ENCODE peak calls at places on chromosomes 16 and 17, in seven cellular contexts. L is aorta, T is adipocyte, P is hepatocyte, U is Peyer's patch, W is sigmoid colon, K is mucosa of descending colon. G is an unnamed sample. For H3K9me3 and H3K36me3, the result is how much of the 10 kb centered on the place peaks cover.

GRCh38 chr17:39903158-39903884 is 15.1 kb downstream of the GSDMB start:
- DNase-seq in L (no peak), T (no peak), P (no peak), U (no peak), W (no peak), K (no peak), G (peak)

GRCh38 chr17:66353937-66354401 is 51.6 kb downstream of the PRKCA start:
- DNase-seq in L (no peak), T (peak), P (no peak), U (no peak), W (no peak), K (no peak), G (peak)

GRCh38 chr17:49387374-49388289 is 25.6 kb upstream of the ZNF652 start:
- DNase-seq in L (no peak), T (no peak), P (no peak), U (no peak), W (no peak), K (no peak), G (no peak)

GRCh38 chr17:83056583-83057396 is 22.6 kb upstream of the METRNL start:
- DNase-seq in L (peak), T (no peak), P (no peak), U (no peak), W (peak), K (peak), G (no peak)

GRCh38 chr17:14922421-14922820 is 342.7 kb downstream of the PMP22 start:
- DNase-seq in L (no peak), T (peak), P (no peak), U (no peak), W (no peak), K (no peak), G (no peak)

GRCh38 chr16:71610447-71610846 is 15.5 kb upstream of the MARVELD3 start:
- DNase-seq in L (no peak), T (no peak), P (no peak), U (no peak), W (no peak), K (no peak), G (no peak)

GRCh38 chr16:77881355-77882003 is 93.1 kb downstream of the VAT1L start:
- DNase-seq in L (no peak), T (no peak), P (no peak), U (no peak), W (no peak), K (no peak), G (no peak)

GRCh38 chr16:86035906-86036305 is 136.9 kb downstream of the IRF8 start:
- DNase-seq in L (no peak), T (no peak), P (no peak), U (peak), W (no peak), K (no peak), G (no peak)

GRCh38 chr17:35404360-35404759 is 27.9 kb downstream of the SLFN12 start:
- DNase-seq in L (no peak), T (no peak), P (peak), U (no peak), W (no peak), K (no peak), G (peak)

GRCh38 chr17:48544356-48545021 is 420 bp downstream of the HOXB2 start:
- DNase-seq in L (peak), T (no peak), P (peak), U (peak), W (peak), K (peak), G (no peak)

GRCh38 chr17:45143767-45144198 is 4.5 kb upstream of the HEXIM1 start:
- DNase-seq in L (peak), T (peak), P (peak), U (peak), W (peak), K (peak), G (peak)

GRCh38 chr17:42509916-42510315 is 26.1 kb upstream of the NAGLU start:
- DNase-seq in L (peak), T (no peak), P (no peak), U (no peak), W (peak), K (no peak), G (no peak)

GRCh38 chr17:73255671-73256181 is 6.0 kb downstream of the CPSF4L start:
- DNase-seq in L (peak), T (peak), P (peak), U (peak), W (no peak), K (no peak), G (peak)

GRCh38 chr16:57213462-57213861 is 27.3 kb downstream of the RSPRY1 start:
- DNase-seq in L (no peak), T (no peak), P (no peak), U (no peak), W (no peak), K (no peak), G (no peak)

GRCh38 chr16:35559911-35560636 is 2100.7 kb downstream of the TP53TG3F start:
- DNase-seq in L (no peak), T (no peak), P (no peak), U (no peak), W (no peak), K (no peak), G (no peak)
- H3K9me3 ChIP-seq in L (under half), T (under half), P (under half), U (under half), W (under half), K (half or more), G (under half)

GRCh38 chr17:16033729-16034349 is 34.2 kb downstream of the TTC19 start:
- DNase-seq in L (no peak), T (no peak), P (no peak), U (no peak), W (no peak), K (no peak), G (no peak)
- H3K36me3 ChIP-seq in L (under half), T (half or more), P (under half), U (half or more), W (half or more), K (under half), G (half or more)

DNA sequence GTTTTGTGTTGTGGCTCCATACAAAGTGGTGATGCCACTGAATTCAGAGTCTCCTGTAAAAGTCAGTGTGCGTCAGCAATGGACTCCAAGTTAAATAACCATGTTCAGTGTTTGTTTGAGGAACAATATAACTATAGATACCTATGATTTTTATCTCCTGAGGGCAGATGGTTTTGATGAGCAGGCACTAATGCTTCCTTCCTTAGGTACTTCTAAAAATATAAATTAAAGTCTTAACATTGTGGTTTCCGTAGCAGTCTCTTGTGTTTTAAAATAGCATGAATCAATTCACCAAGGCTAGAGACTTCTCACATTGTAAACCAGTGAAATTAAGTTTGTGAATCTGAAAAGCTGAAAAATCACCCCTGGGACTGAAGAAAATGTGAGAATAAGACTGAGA is 1503.0 kb downstream of the CDH11 start:
- DNase-seq in L (no peak), T (no peak), P (no peak), U (no peak), W (no peak), K (no peak), G (no peak)
- H3K4me3 ChIP-seq in L (no peak), T (no peak), P (no peak), U (no peak), W (no peak), K (no peak), G (no peak)

DNA sequence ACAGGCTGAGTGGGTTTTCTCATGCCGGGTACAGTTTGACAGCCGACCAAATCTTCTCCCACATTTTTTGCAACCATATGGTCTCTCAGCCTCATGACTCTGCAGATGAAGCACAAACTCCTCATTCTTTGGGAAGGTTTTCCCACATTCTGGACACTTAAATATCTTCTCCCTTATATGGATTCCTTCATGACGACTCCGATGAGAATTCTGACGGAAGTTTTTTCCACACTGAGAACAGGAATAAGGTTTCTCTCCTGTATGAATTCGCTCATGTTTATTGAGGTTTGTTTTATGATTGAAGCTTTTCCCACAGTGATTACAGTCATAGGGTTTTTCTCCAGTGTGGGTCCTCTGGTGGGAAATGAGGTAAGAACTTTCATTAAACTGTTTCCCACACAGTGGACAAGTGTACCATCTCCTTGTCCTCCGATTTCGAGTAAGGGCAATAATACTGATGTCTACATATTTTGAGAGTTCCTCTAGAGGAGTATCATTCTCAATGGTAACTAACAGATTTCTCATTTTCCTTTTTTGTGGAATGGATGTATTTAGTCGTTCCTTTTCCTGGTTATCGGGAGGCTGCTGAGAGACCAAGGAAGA is 10.9 kb downstream of the ZNF200 start:
- DNase-seq in L (no peak), T (peak), P (no peak), U (no peak), W (no peak), K (no peak), G (no peak)
- H3K9me3 ChIP-seq in L (under half), T (half or more), P (half or more), U (under half), W (half or more), K (half or more), G (under half)

DNA sequence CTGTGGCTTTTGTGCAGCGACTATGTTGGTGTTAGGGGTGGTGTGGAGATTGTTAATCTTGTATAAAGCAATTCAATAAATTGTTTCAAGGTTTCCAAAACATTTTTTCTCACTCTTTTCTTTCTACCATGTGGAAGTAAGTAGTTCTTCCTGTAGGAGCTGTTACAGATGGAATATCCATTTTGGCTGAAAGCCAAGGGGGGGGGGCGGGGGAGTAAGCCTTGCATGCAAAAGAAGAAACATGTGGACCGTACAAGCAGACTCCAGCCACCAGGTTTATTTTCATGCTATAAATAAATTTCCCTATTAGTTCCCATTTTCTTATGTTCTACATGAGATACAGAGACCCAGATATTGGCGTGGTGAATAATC is 35.0 kb downstream of the UBN1 start:
- DNase-seq in L (no peak), T (peak), P (peak), U (no peak), W (no peak), K (no peak), G (no peak)
- H3K36me3 ChIP-seq in L (under half), T (half or more), P (under half), U (half or more), W (half or more), K (under half), G (under half)

GRCh38 chr16:88580371-88580770 is 10.2 kb downstream of the ZC3H18 start:
- DNase-seq in L (no peak), T (no peak), P (no peak), U (no peak), W (no peak), K (no peak), G (no peak)

GRCh38 chr16:88581033-88581432 is 10.8 kb downstream of the ZC3H18 start:
- DNase-seq in L (no peak), T (no peak), P (no peak), U (no peak), W (no peak), K (no peak), G (no peak)

GRCh38 chr16:88577166-88577565 is 7.0 kb downstream of the ZC3H18 start:
- DNase-seq in L (no peak), T (no peak), P (no peak), U (no peak), W (no peak), K (no peak), G (no peak)

GRCh38 chr16:88576307-88576706 is 6.1 kb downstream of the ZC3H18 start:
- DNase-seq in L (no peak), T (no peak), P (no peak), U (no peak), W (no peak), K (no peak), G (no peak)

GRCh38 chr16:88578446-88579313 is 8.5 kb downstream of the ZC3H18 start:
- DNase-seq in L (no peak), T (no peak), P (no peak), U (no peak), W (no peak), K (no peak), G (no peak)
- H3K4me3 ChIP-seq in L (no peak), T (no peak), P (no peak), U (no peak), W (no peak), K (no peak), G (no peak)

GRCh38 chr16:15981382-15981781 is 32.0 kb downstream of the ABCC1 start:
- DNase-seq in L (no peak), T (no peak), P (no peak), U (no peak), W (no peak), K (no peak), G (no peak)
- H3K9me3 ChIP-seq in L (under half), T (under half), P (under half), U (under half), W (under half), K (under half), G (under half)

GRCh38 chr16:14608111-14608566 is 21.9 kb downstream of the PARN start:
- DNase-seq in L (no peak), T (no peak), P (no peak), U (no peak), W (no peak), K (no peak), G (no peak)

GRCh38 chr16:14611660-14612059 is 18.4 kb downstream of the PARN start:
- DNase-seq in L (no peak), T (no peak), P (no peak), U (no peak), W (no peak), K (no peak), G (no peak)

GRCh38 chr16:14606102-14606501 is 24.0 kb downstream of the PARN start:
- DNase-seq in L (no peak), T (no peak), P (no peak), U (no peak), W (no peak), K (no peak), G (no peak)

GRCh38 chr16:14609716-14610115 is 20.3 kb downstream of the PARN start:
- DNase-seq in L (no peak), T (no peak), P (no peak), U (no peak), W (no peak), K (no peak), G (no peak)

DNA sequence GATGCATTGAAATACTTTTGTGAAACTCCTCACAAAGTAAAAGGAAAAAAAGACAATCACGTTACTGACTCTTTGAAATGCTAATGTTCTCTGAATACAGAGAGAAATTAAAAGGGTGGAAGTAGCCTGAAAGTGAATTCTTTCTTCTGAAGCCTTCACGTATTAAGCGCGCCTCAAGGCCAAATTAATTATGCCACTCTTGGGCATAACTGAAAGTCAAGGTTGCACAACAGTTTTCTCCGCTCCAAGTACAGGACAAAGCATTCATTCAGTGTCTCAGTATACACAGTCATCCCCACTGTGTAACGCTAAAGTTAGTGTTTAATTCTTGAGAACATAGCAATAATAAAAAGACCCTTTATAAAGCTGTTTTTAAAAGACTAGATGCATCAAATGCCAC is 21.5 kb downstream of the PARN start:
- DNase-seq in L (no peak), T (no peak), P (no peak), U (no peak), W (no peak), K (no peak), G (no peak)
- H3K36me3 ChIP-seq in L (under half), T (half or more), P (under half), U (half or more), W (half or more), K (under half), G (under half)

GRCh38 chr17:50863931-50864330 is 2.2 kb downstream of the TOB1 start:
- DNase-seq in L (no peak), T (no peak), P (no peak), U (no peak), W (no peak), K (no peak), G (no peak)

GRCh38 chr17:50861822-50862528 is 4.2 kb downstream of the TOB1 start:
- DNase-seq in L (no peak), T (peak), P (no peak), U (no peak), W (no peak), K (no peak), G (no peak)

GRCh38 chr17:50864747-50865059 is 1.5 kb downstream of the TOB1 start:
- DNase-seq in L (no peak), T (no peak), P (no peak), U (no peak), W (no peak), K (no peak), G (no peak)

GRCh38 chr17:50865060-50865867 is 890 bp downstream of the TOB1 start:
- DNase-seq in L (peak), T (peak), P (peak), U (peak), W (peak), K (peak), G (peak)

GRCh38 chr17:50863221-50863843 is 2.8 kb downstream of the TOB1 start:
- DNase-seq in L (no peak), T (peak), P (peak), U (no peak), W (peak), K (no peak), G (peak)
- H3K4me3 ChIP-seq in L (peak), T (peak), P (no peak), U (peak), W (peak), K (no peak), G (no peak)

DNA sequence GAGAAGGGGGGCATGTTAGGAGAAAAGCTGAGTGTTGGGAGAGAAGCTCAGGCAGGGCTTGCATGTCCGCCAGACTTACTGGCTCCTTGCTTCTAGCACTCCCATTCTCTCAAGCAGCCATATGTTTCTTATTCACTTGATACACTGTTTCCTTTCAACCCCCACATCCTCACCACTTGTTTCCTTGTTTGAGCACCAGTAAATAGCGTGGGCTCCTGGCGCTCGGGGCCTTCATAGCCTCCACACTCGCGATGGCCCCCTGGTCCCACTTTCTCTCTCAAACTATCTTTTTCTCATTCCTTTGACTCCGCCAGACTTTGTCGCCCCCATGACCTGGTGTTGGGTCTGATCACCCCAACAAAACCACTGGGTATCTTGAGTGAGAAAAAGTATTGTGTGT is 16.6 kb downstream of the ATP5PD start:
- DNase-seq in L (no peak), T (no peak), P (no peak), U (no peak), W (no peak), K (no peak), G (no peak)
- H3K9me3 ChIP-seq in L (under half), T (under half), P (under half), U (under half), W (under half), K (under half), G (under half)

G was measured in small intestine.